ENCODE peak calls at places on chromosome 15, in five cellular contexts. U is foreskin fibroblast, E is body of pancreas, L is fibroblast of mammary gland, Q is GM06990. P is an unnamed sample.

GRCh38 chr15:51048308-51048707 is 46.4 kb downstream of the TNFAIP8L3 start:
- DNase-seq in Q (no peak), E (no peak), L (no peak), U (no peak), P (no peak)

GRCh38 chr15:56532766-56533455 is 68.0 kb upstream of the MNS1 start:
- DNase-seq in U (no peak), E (no peak), Q (no peak), L (no peak), P (no peak)

GRCh38 chr15:90686435-90687218 is 30.5 kb upstream of the BLM start:
- DNase-seq in E (no peak), L (no peak), U (no peak), Q (peak; percentile 69), P (no peak)

GRCh38 chr15:25176991-25177954 is 222.5 kb downstream of the SNRPN start:
- DNase-seq in Q (no peak), U (no peak), E (peak; percentile 0), L (no peak), P (no peak)

GRCh38 chr15:83132861-83133523 is 25.5 kb downstream of the TM6SF1 start:
- DNase-seq in L (no peak), Q (no peak), U (no peak), E (no peak), P (no peak)

GRCh38 chr15:42392309-42393024 is 33.2 kb downstream of the CAPN3 start:
- DNase-seq in U (no peak), L (no peak), Q (no peak), E (no peak), P (no peak)

GRCh38 chr15:101277038-101277822 is at the start of gene SELENOS:
- DNase-seq in Q (peak; percentile 90), E (peak; percentile 93), L (peak; percentile 81), U (peak; percentile 90), P (no peak)

GRCh38 chr15:101003076-101003475 is 83.9 kb downstream of the LRRK1 start:
- DNase-seq in U (no peak), Q (no peak), L (no peak), E (no peak), P (no peak)

GRCh38 chr15:80531388-80532184 is 127.4 kb downstream of the ARNT2 start:
- DNase-seq in E (no peak), L (no peak), Q (no peak), U (no peak), P (no peak)

DNA sequence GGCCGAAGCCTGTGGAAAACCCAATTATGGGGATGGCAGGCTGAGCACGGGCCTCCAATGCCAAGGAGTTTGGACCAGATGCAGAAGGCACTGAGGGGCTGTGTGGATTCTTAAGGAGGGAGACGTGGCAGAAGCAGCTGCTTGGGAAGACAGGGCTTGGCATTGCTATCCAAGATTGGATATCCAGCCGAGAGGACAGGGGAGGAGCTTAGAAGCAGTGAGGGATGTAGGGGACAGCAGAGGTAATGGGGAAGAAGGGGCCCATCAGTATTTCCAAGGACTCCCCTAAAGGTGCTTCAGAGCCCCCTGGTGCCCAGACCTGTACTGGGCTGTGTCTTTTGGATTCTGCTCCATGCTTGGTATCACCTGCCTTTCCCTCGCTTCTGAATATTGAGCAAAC is 112.8 kb upstream of the TLE3 start:
- DNase-seq in Q (no peak), U (no peak), E (no peak), L (no peak), P (no peak)
- TF ChIP-seq CTCF in Q (peak; percentile 31), U (no peak), E (no peak), L (peak; percentile 5), P (no peak)

DNA sequence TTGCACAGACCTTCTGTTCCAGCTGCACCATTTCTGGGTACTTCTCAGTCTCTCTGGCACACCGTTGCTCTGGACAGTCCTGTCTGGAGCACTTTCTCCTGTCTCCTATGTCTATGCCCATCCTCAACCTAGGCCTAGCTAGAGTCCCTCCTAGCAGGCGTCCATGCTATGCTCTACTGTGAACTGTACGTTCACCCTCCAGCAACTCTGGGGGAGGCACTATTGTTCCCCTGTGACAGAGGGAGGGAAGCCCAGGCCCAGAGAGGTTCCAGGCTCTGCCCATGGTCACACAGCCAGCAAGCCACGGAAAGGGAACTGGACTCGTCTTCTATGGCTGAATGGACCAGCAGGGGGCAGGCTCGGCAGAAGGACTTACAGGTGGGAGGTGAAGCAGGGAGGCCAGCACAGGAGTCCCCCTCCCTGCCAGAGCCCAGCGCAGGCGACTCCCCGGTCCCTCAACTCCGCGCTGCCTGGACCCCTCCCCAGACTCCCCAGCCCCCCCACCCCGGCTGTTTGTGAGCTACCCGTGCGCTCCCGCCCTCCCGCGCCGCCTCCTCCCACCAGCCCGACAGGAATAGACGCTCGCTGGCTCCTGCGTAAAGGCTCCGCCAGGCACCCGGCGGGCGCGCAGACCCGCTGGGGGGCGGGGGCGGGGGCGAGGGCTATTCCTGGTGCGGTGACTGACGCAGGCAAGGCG is 1.7 kb upstream of the LINGO1 start:
- DNase-seq in E (peak; percentile 74), Q (peak; percentile 43), U (peak; percentile 16), L (peak; percentile 58), P (no peak)
- H3K4me3 ChIP-seq in E (no peak overlapping the region), Q (no peak overlapping the region), U (no peak overlapping the region), L (no peak overlapping the region), P (no peak overlapping the region)

DNA sequence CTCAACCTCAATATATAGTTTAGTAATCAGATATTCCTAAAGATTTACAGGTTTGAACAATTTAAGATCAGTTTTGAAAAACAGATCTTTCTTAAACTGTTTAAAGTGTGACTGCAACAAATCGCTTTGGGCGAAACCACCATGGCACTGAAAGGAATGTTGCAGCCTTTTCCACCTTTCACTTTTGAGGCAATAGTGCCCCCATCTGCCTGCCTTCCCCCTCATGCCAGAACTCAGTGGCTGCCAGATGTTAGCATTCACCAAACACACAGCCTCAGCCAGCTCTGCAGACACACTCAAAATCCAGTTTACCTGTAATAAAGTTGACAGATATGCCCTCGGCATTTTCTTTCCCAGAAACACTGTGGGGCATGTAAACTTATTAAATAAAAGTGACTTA is 3.3 kb downstream of the LYSMD4 start:
- DNase-seq in E (no peak), L (peak; percentile 42), Q (no peak), U (peak; percentile 58), P (no peak)
- TF ChIP-seq CTCF in E (no peak), L (peak; percentile 35), Q (peak; percentile 53), U (peak; percentile 45), P (peak; percentile 65)

DNA sequence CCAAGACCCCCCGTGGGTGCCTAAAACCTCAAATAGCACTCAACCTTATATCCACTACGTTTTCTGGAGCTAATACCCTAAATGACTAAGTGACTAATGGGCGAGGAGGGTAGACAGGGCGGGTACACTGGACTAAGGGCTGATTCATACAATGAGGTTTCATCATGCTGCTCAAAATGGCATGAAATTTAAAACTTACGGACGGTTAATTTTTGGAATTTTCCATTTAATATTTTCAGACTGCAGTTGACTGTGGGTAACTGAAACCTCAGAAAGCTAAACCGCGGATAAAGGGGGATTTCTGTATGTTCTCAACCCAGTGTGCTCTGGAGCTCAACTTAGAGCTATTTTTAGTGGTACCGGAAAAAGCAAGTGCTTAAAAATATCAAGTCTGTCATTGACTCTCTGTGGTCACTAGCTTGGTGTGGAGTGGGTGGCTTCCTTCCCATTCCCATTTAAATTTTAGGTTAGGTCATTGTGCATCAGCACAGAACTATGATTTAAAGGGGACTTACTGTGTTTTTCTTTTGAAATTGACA is 72.9 kb downstream of the LRRC28 start:
- DNase-seq in E (no peak), Q (peak; percentile 43), U (peak; percentile 75), L (peak; percentile 89), P (peak; percentile 58)
- H3K4me3 ChIP-seq in E (no peak overlapping the region), Q (no peak overlapping the region), U (peak overlapping the region; percentile 10), L (peak overlapping the region; percentile 46), P (peak overlapping the region; percentile 16)

DNA sequence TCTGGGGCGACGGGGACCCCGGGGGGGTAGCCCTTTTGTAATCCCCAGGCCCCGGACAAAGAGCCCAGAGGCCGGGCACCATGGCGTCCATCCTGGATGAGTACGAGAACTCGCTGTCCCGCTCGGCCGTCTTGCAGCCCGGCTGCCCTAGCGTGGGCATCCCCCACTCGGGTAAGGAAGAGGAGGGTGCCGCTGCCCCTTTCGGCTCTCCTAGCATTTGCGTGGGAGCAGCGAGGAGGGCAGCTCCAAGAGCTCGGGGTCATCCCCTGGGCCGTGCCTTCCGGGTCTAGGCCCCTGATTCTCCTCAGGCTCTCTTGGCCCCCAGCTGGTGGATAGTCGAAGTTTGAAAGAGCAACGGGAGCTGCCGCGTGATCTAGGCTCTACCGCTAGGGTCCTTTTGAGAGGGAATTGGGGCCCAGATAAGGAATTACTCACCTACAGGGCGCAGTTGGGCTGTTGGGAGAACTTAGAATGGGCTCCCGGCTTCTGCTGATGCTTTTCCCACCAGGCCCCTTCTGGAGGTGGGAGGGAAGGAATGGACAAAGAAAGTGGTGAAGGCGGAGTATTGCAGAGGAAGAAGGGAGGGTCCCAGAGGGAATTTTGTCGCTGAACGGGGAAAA is 549 bp downstream of the VPS18 start:
- DNase-seq in U (peak; percentile 70), L (peak; percentile 80), E (peak; percentile 60), Q (peak; percentile 65), P (no peak)
- TF ChIP-seq CTCF in U (peak; percentile 56), L (peak; percentile 55), E (peak; percentile 6), Q (peak; percentile 63), P (peak; percentile 71)

GRCh38 chr15:92801774-92802464 is 98.2 kb upstream of the CHD2 start:
- DNase-seq in Q (no peak), E (peak; percentile 33), L (peak; percentile 94), U (peak; percentile 66), P (peak; percentile 89)

GRCh38 chr15:92801412-92801773 is 98.7 kb upstream of the CHD2 start:
- DNase-seq in U (no peak), Q (no peak), E (no peak), L (peak; percentile 92), P (peak; percentile 86)

GRCh38 chr15:92805080-92805708 is 94.9 kb upstream of the CHD2 start:
- DNase-seq in L (no peak), U (no peak), E (no peak), Q (no peak), P (no peak)

GRCh38 chr15:92803852-92804609 is 96.1 kb upstream of the CHD2 start:
- DNase-seq in U (peak; percentile 99), E (peak; percentile 41), Q (no peak), L (peak; percentile 100), P (peak; percentile 100)

GRCh38 chr15:92803536-92803851 is 96.6 kb upstream of the CHD2 start:
- DNase-seq in L (no peak), U (no peak), E (no peak), Q (no peak), P (no peak)
- H3K4me3 ChIP-seq in L (no peak overlapping the region), U (no peak overlapping the region), E (no peak overlapping the region), Q (no peak overlapping the region), P (no peak overlapping the region)

GRCh38 chr15:44657378-44657777 is 6.1 kb downstream of the SPG11 start:
- DNase-seq in U (no peak), Q (no peak), L (no peak), E (no peak), P (no peak)
- TF ChIP-seq CTCF in U (no peak), Q (no peak), L (no peak), E (no peak), P (no peak)